ENCODE peak calls at places on chromosomes 4 and X, in seven cellular contexts. J, Z, B, C, H, F and T are unnamed samples.

GRCh38 chr4:62881210-62881609 is 1528.0 kb downstream of the TECRL start:
- DNase-seq in J (no peak), Z (no peak), B (no peak), C (no peak), H (no peak), F (no peak), T (no peak)

GRCh38 chr4:57114973-57115372 is 4.8 kb upstream of the IGFBP7 start:
- DNase-seq in J (no peak), Z (no peak), B (no peak), C (no peak), H (no peak), F (no peak), T (no peak)

GRCh38 chr4:30642520-30642919 is 77.6 kb upstream of the PCDH7 start:
- DNase-seq in J (no peak), Z (no peak), B (no peak), C (no peak), H (no peak), F (no peak), T (no peak)

GRCh38 chr4:163542275-163542674 is 47.8 kb downstream of the TMA16 start:
- DNase-seq in J (no peak), Z (no peak), B (no peak), C (no peak), H (no peak), F (no peak), T (no peak)

GRCh38 chrX:77442728-77443127 is 4.5 kb upstream of the FGF16 start:
- DNase-seq in J (no peak), Z (no peak), B (no peak), C (no peak), H (no peak), F (no peak), T (no peak)

GRCh38 chr4:86307432-86307831 is 52.4 kb downstream of the MAPK10 start:
- DNase-seq in J (no peak), Z (no peak), B (no peak), C (no peak), H (no peak), F (no peak), T (no peak)

GRCh38 chrX:151082077-151082948 is 94.1 kb upstream of the GPR50 start:
- DNase-seq in J (peak), Z (peak), B (peak), C (peak), H (peak), F (peak), T (peak)

GRCh38 chr4:142356118-142356759 is 489.9 kb downstream of the INPP4B start:
- DNase-seq in J (no peak), Z (no peak), B (no peak), C (no peak), H (no peak), F (no peak), T (no peak)

GRCh38 chr4:120672558-120673147 is 249.9 kb downstream of the PRDM5 start:
- DNase-seq in J (no peak), Z (peak), B (no peak), C (peak), H (no peak), F (no peak), T (no peak)

GRCh38 chr4:6095023-6095817 is 77.0 kb upstream of the C4orf50 start:
- DNase-seq in J (no peak), Z (no peak), B (no peak), C (no peak), H (no peak), F (no peak), T (no peak)

GRCh38 chrX:54357414-54358377 is at the start of gene WNK3:
- DNase-seq in J (peak), Z (peak), B (peak), C (peak), H (peak), F (peak), T (no peak)

GRCh38 chrX:153370293-153371055 is 30.7 kb downstream of the PNMA6E start:
- DNase-seq in J (no peak), Z (no peak), B (no peak), C (no peak), H (no peak), F (no peak), T (no peak)

GRCh38 chrX:39442332-39442731 is 641.1 kb downstream of the MID1IP1 start:
- DNase-seq in J (no peak), Z (no peak), B (no peak), C (no peak), H (no peak), F (no peak), T (no peak)

GRCh38 chr4:90181644-90182043 is 54.5 kb downstream of the CCSER1 start:
- DNase-seq in J (no peak), Z (no peak), B (no peak), C (no peak), H (no peak), F (no peak), T (no peak)